ENCODE peak calls at places on chromosomes 3 and 15, in four cellular contexts. One of them, this sample, is unnamed.

GRCh38 chr3:184320099-184320445 is 5.7 kb downstream of the EIF4G1 start:
- DNase-seq in OCI-LY7: no peak
- DNase-seq in HFF-Myc: peak
- DNase-seq in PC-3: peak
- DNase-seq in this sample: peak

GRCh38 chr3:111585214-111585613 is 9.9 kb downstream of the ZBED2 start:
- DNase-seq in PC-3: peak
- DNase-seq in HFF-Myc: no peak
- DNase-seq in OCI-LY7: no peak
- DNase-seq in this sample: no peak

GRCh38 chr15:77454956-77455355 is 34.3 kb downstream of the HMG20A start:
- DNase-seq in OCI-LY7: no peak
- DNase-seq in HFF-Myc: no peak
- DNase-seq in PC-3: no peak
- DNase-seq in this sample: no peak

GRCh38 chr15:48654799-48655198 is 9.3 kb upstream of the FBN1 start:
- DNase-seq in OCI-LY7: no peak
- DNase-seq in PC-3: no peak
- DNase-seq in HFF-Myc: no peak
- DNase-seq in this sample: no peak

GRCh38 chr3:83842511-83842910 is 1116.3 kb upstream of the CADM2 start:
- DNase-seq in PC-3: no peak
- DNase-seq in HFF-Myc: no peak
- DNase-seq in OCI-LY7: no peak
- DNase-seq in this sample: no peak

GRCh38 chr3:11244131-11244677 is 28.0 kb upstream of the ATG7 start:
- DNase-seq in OCI-LY7: no peak
- DNase-seq in PC-3: peak
- DNase-seq in HFF-Myc: no peak
- DNase-seq in this sample: no peak

GRCh38 chr3:49867871-49868321 is 1.8 kb downstream of the CAMKV start:
- DNase-seq in HFF-Myc: peak
- DNase-seq in PC-3: peak
- DNase-seq in OCI-LY7: peak
- DNase-seq in this sample: no peak

GRCh38 chr15:41849861-41850260 is 11.2 kb downstream of the PLA2G4B start:
- DNase-seq in HFF-Myc: no peak
- DNase-seq in PC-3: no peak
- DNase-seq in OCI-LY7: no peak
- DNase-seq in this sample: no peak

GRCh38 chr3:152436707-152437615 is 168.2 kb downstream of the MBNL1 start:
- DNase-seq in OCI-LY7: no peak
- DNase-seq in HFF-Myc: no peak
- DNase-seq in PC-3: no peak
- DNase-seq in this sample: no peak

GRCh38 chr3:41159581-41160189 is 39.6 kb upstream of the CTNNB1 start:
- DNase-seq in OCI-LY7: no peak
- DNase-seq in HFF-Myc: no peak
- DNase-seq in PC-3: peak
- DNase-seq in this sample: no peak

GRCh38 chr3:126121632-126122031 is 37.7 kb upstream of the SLC41A3 start:
- DNase-seq in PC-3: no peak
- DNase-seq in HFF-Myc: no peak
- DNase-seq in OCI-LY7: no peak
- DNase-seq in this sample: no peak

GRCh38 chr15:78203346-78204225 is 30.8 kb downstream of the ACSBG1 start:
- DNase-seq in HFF-Myc: no peak
- DNase-seq in OCI-LY7: no peak
- DNase-seq in PC-3: no peak
- DNase-seq in this sample: no peak

GRCh38 chr15:36766449-36766848 is 187.0 kb downstream of the CDIN1 start:
- DNase-seq in PC-3: peak
- DNase-seq in OCI-LY7: no peak
- DNase-seq in HFF-Myc: no peak
- DNase-seq in this sample: no peak

GRCh38 chr3:14555835-14556234 is 15.7 kb upstream of the GRIP2 start:
- DNase-seq in OCI-LY7: no peak
- DNase-seq in PC-3: no peak
- DNase-seq in HFF-Myc: no peak
- DNase-seq in this sample: no peak

GRCh38 chr15:90487186-90487585 is 42.5 kb upstream of the CRTC3 start:
- DNase-seq in HFF-Myc: no peak
- DNase-seq in PC-3: no peak
- DNase-seq in OCI-LY7: no peak
- DNase-seq in this sample: no peak

GRCh38 chr15:93330862-93331544 is 242.0 kb upstream of the RGMA start:
- DNase-seq in HFF-Myc: no peak
- DNase-seq in OCI-LY7: no peak
- DNase-seq in PC-3: no peak
- DNase-seq in this sample: no peak
- TF ChIP-seq CTCF in HFF-Myc: no peak
- TF ChIP-seq CTCF in OCI-LY7: no peak
- TF ChIP-seq CTCF in PC-3: no peak
- TF ChIP-seq CTCF in this sample: no peak

GRCh38 chr3:164620956-164621355 is 457.3 kb downstream of the SI start:
- DNase-seq in PC-3: no peak
- DNase-seq in HFF-Myc: no peak
- DNase-seq in OCI-LY7: no peak
- DNase-seq in this sample: no peak
- TF ChIP-seq CTCF in PC-3: no peak
- TF ChIP-seq CTCF in HFF-Myc: no peak
- TF ChIP-seq CTCF in OCI-LY7: no peak
- TF ChIP-seq CTCF in this sample: no peak

GRCh38 chr3:156449712-156450574 is 105.0 kb downstream of the SSR3 start:
- DNase-seq in OCI-LY7: peak
- DNase-seq in PC-3: peak
- DNase-seq in HFF-Myc: peak
- DNase-seq in this sample: peak

GRCh38 chr3:156445117-156445968 is 109.6 kb downstream of the SSR3 start:
- DNase-seq in HFF-Myc: no peak
- DNase-seq in PC-3: no peak
- DNase-seq in OCI-LY7: no peak
- DNase-seq in this sample: no peak

GRCh38 chr3:156443079-156443478 is 111.8 kb downstream of the SSR3 start:
- DNase-seq in PC-3: no peak
- DNase-seq in OCI-LY7: no peak
- DNase-seq in HFF-Myc: no peak
- DNase-seq in this sample: no peak

GRCh38 chr3:156448300-156448699 is 106.6 kb downstream of the SSR3 start:
- DNase-seq in HFF-Myc: no peak
- DNase-seq in OCI-LY7: peak
- DNase-seq in PC-3: peak
- DNase-seq in this sample: peak
- TF ChIP-seq CTCF in HFF-Myc: peak
- TF ChIP-seq CTCF in OCI-LY7: peak
- TF ChIP-seq CTCF in PC-3: peak
- TF ChIP-seq CTCF in this sample: peak

GRCh38 chr3:36707623-36708409 is 56.5 kb downstream of the DCLK3 start:
- DNase-seq in OCI-LY7: peak
- DNase-seq in PC-3: peak
- DNase-seq in HFF-Myc: peak
- DNase-seq in this sample: no peak
- TF ChIP-seq CTCF in OCI-LY7: peak
- TF ChIP-seq CTCF in PC-3: peak
- TF ChIP-seq CTCF in HFF-Myc: peak
- TF ChIP-seq CTCF in this sample: peak

This sample was measured in GM13977.